ENCODE peak calls at places on chromosomes 2 and 18, in six cellular contexts. One of them, this sample, is unnamed.

GRCh38 chr18:4207383-4207782 is 247.7 kb downstream of the DLGAP1 start:
- DNase-seq in SW480: no peak
- DNase-seq in germinal center: no peak
- DNase-seq in pancreas: no peak
- DNase-seq in D341Med: no peak
- DNase-seq in DND-41: no peak
- DNase-seq in this sample: no peak

GRCh38 chr2:10515887-10516286 is 67.8 kb upstream of the ODC1 start:
- DNase-seq in pancreas: no peak
- DNase-seq in germinal center: no peak
- DNase-seq in D341Med: no peak
- DNase-seq in DND-41: no peak
- DNase-seq in SW480: no peak
- DNase-seq in this sample: no peak

GRCh38 chr2:26691140-26691539 is 1.4 kb upstream of the KCNK3 start:
- DNase-seq in D341Med: no peak
- DNase-seq in germinal center: no peak
- DNase-seq in SW480: no peak
- DNase-seq in pancreas: no peak
- DNase-seq in DND-41: no peak
- DNase-seq in this sample: peak

GRCh38 chr2:27236136-27236535 is 19.0 kb downstream of the CAD start:
- DNase-seq in DND-41: no peak
- DNase-seq in germinal center: no peak
- DNase-seq in SW480: no peak
- DNase-seq in pancreas: no peak
- DNase-seq in D341Med: no peak
- DNase-seq in this sample: no peak

GRCh38 chr2:44342854-44343253 is 18.4 kb downstream of the PREPL start:
- DNase-seq in SW480: peak
- DNase-seq in pancreas: no peak
- DNase-seq in germinal center: no peak
- DNase-seq in D341Med: peak
- DNase-seq in DND-41: peak
- DNase-seq in this sample: peak

GRCh38 chr2:171814174-171814573 is 79.9 kb downstream of the SLC25A12 start:
- DNase-seq in DND-41: no peak
- DNase-seq in germinal center: no peak
- DNase-seq in pancreas: no peak
- DNase-seq in SW480: no peak
- DNase-seq in D341Med: no peak
- DNase-seq in this sample: no peak

GRCh38 chr2:170052151-170052550 is 125.8 kb upstream of the MYO3B start:
- DNase-seq in germinal center: no peak
- DNase-seq in D341Med: no peak
- DNase-seq in SW480: no peak
- DNase-seq in pancreas: no peak
- DNase-seq in DND-41: no peak
- DNase-seq in this sample: no peak

GRCh38 chr2:64400103-64400728 is 53.7 kb upstream of the LGALSL start:
- DNase-seq in SW480: peak
- DNase-seq in DND-41: no peak
- DNase-seq in germinal center: no peak
- DNase-seq in D341Med: no peak
- DNase-seq in pancreas: no peak
- DNase-seq in this sample: peak

GRCh38 chr2:133146893-133147292 is 421.4 kb downstream of the NCKAP5 start:
- DNase-seq in DND-41: no peak
- DNase-seq in SW480: no peak
- DNase-seq in pancreas: no peak
- DNase-seq in D341Med: no peak
- DNase-seq in germinal center: no peak
- DNase-seq in this sample: peak

GRCh38 chr18:21163647-21164625 is 52.3 kb upstream of the ROCK1 start:
- DNase-seq in pancreas: no peak
- DNase-seq in DND-41: no peak
- DNase-seq in germinal center: no peak
- DNase-seq in D341Med: no peak
- DNase-seq in SW480: no peak
- DNase-seq in this sample: no peak

GRCh38 chr2:191696960-191697359 is 19.0 kb downstream of the NABP1 start:
- DNase-seq in germinal center: no peak
- DNase-seq in SW480: no peak
- DNase-seq in pancreas: no peak
- DNase-seq in D341Med: no peak
- DNase-seq in DND-41: no peak
- DNase-seq in this sample: no peak

GRCh38 chr18:23992119-23992940 is 22.2 kb upstream of the TTC39C start:
- DNase-seq in pancreas: peak
- DNase-seq in DND-41: no peak
- DNase-seq in SW480: peak
- DNase-seq in germinal center: no peak
- DNase-seq in D341Med: no peak
- DNase-seq in this sample: peak

GRCh38 chr18:44737623-44738022 is 56.9 kb downstream of the SETBP1 start:
- DNase-seq in D341Med: no peak
- DNase-seq in DND-41: no peak
- DNase-seq in germinal center: no peak
- DNase-seq in pancreas: no peak
- DNase-seq in SW480: no peak
- DNase-seq in this sample: no peak

GRCh38 chr2:200127852-200128251 is 172.5 kb downstream of the MAIP1 start:
- DNase-seq in pancreas: no peak
- DNase-seq in SW480: no peak
- DNase-seq in germinal center: no peak
- DNase-seq in D341Med: no peak
- DNase-seq in DND-41: no peak
- DNase-seq in this sample: no peak

GRCh38 chr2:238441262-238442114 is 14.8 kb downstream of the ASB1 start:
- DNase-seq in pancreas: no peak
- DNase-seq in SW480: no peak
- DNase-seq in D341Med: no peak
- DNase-seq in DND-41: no peak
- DNase-seq in germinal center: no peak
- DNase-seq in this sample: no peak

GRCh38 chr2:64488050-64488974 is 34.4 kb downstream of the LGALSL start:
- DNase-seq in germinal center: peak
- DNase-seq in DND-41: peak
- DNase-seq in D341Med: peak
- DNase-seq in pancreas: peak
- DNase-seq in SW480: peak
- DNase-seq in this sample: peak

GRCh38 chr2:171185941-171186340 is 25.2 kb upstream of the TLK1 start:
- DNase-seq in SW480: no peak
- DNase-seq in DND-41: no peak
- DNase-seq in germinal center: no peak
- DNase-seq in D341Med: no peak
- DNase-seq in pancreas: no peak
- DNase-seq in this sample: no peak

GRCh38 chr18:32355896-32356295 is 114.8 kb downstream of the GAREM1 start:
- DNase-seq in DND-41: no peak
- DNase-seq in SW480: no peak
- DNase-seq in germinal center: no peak
- DNase-seq in D341Med: no peak
- DNase-seq in pancreas: no peak
- DNase-seq in this sample: no peak

GRCh38 chr2:117351396-117351795 is 463.1 kb upstream of the DDX18 start:
- DNase-seq in SW480: no peak
- DNase-seq in DND-41: no peak
- DNase-seq in germinal center: no peak
- DNase-seq in pancreas: no peak
- DNase-seq in D341Med: no peak
- DNase-seq in this sample: no peak

GRCh38 chr2:230762317-230762896 is 49.8 kb downstream of the CAB39 start:
- DNase-seq in DND-41: peak
- DNase-seq in germinal center: peak
- DNase-seq in D341Med: peak
- DNase-seq in pancreas: no peak
- DNase-seq in SW480: peak
- DNase-seq in this sample: peak

GRCh38 chr2:59787095-59787494 is 766.4 kb downstream of the BCL11A start:
- DNase-seq in pancreas: no peak
- DNase-seq in germinal center: no peak
- DNase-seq in D341Med: no peak
- DNase-seq in DND-41: no peak
- DNase-seq in SW480: no peak
- DNase-seq in this sample: no peak

GRCh38 chr2:43185146-43185545 is 41.3 kb downstream of the ZFP36L2 start:
- DNase-seq in germinal center: no peak
- DNase-seq in SW480: peak
- DNase-seq in DND-41: no peak
- DNase-seq in D341Med: no peak
- DNase-seq in pancreas: no peak
- DNase-seq in this sample: no peak